ENCODE peak calls at places on chromosomes 3 and 15, in five cellular contexts. One of them, this sample, is unnamed.

GRCh38 chr15:91552555-91552954 is 301.0 kb upstream of the SLCO3A1 start:
- DNase-seq in IMR-90: no peak
- DNase-seq in neuronal stem cell: no peak
- DNase-seq in CD4-positive, CD25-positive, alpha-beta regulatory T cell: no peak
- DNase-seq in heart left ventricle: no peak
- DNase-seq in this sample: no peak

GRCh38 chr15:50124557-50125080 is 5.6 kb upstream of the ATP8B4 start:
- DNase-seq in IMR-90: no peak
- DNase-seq in neuronal stem cell: no peak
- DNase-seq in CD4-positive, CD25-positive, alpha-beta regulatory T cell: no peak
- DNase-seq in heart left ventricle: no peak
- DNase-seq in this sample: no peak

GRCh38 chr15:58952751-58953150 is 19.3 kb upstream of the SLTM start:
- DNase-seq in IMR-90: peak; percentile 52
- DNase-seq in neuronal stem cell: no peak
- DNase-seq in CD4-positive, CD25-positive, alpha-beta regulatory T cell: peak; percentile 41
- DNase-seq in heart left ventricle: no peak
- DNase-seq in this sample: no peak

GRCh38 chr3:13552855-13553652 is 4.1 kb downstream of the FBLN2 start:
- DNase-seq in IMR-90: no peak
- DNase-seq in neuronal stem cell: no peak
- DNase-seq in CD4-positive, CD25-positive, alpha-beta regulatory T cell: no peak
- DNase-seq in heart left ventricle: peak; percentile 43
- DNase-seq in this sample: no peak

GRCh38 chr15:99211926-99212325 is 37.5 kb downstream of the TTC23 start:
- DNase-seq in IMR-90: peak; percentile 20
- DNase-seq in neuronal stem cell: no peak
- DNase-seq in CD4-positive, CD25-positive, alpha-beta regulatory T cell: no peak
- DNase-seq in heart left ventricle: no peak
- DNase-seq in this sample: no peak

GRCh38 chr3:14544282-14545250 is 4.4 kb upstream of the GRIP2 start:
- DNase-seq in IMR-90: no peak
- DNase-seq in neuronal stem cell: no peak
- DNase-seq in CD4-positive, CD25-positive, alpha-beta regulatory T cell: no peak
- DNase-seq in heart left ventricle: no peak
- DNase-seq in this sample: no peak

GRCh38 chr3:65672876-65673815 is 365.6 kb downstream of the MAGI1 start:
- DNase-seq in IMR-90: peak; percentile 57
- DNase-seq in neuronal stem cell: peak; percentile 48
- DNase-seq in CD4-positive, CD25-positive, alpha-beta regulatory T cell: peak; percentile 33
- DNase-seq in heart left ventricle: peak; percentile 52
- DNase-seq in this sample: peak; percentile 44

GRCh38 chr3:140794507-140794906 is 116.6 kb downstream of the TRIM42 start:
- DNase-seq in IMR-90: no peak
- DNase-seq in neuronal stem cell: no peak
- DNase-seq in CD4-positive, CD25-positive, alpha-beta regulatory T cell: no peak
- DNase-seq in heart left ventricle: no peak
- DNase-seq in this sample: no peak

GRCh38 chr15:68377766-68378165 is 54.2 kb downstream of the ITGA11 start:
- DNase-seq in IMR-90: no peak
- DNase-seq in neuronal stem cell: no peak
- DNase-seq in CD4-positive, CD25-positive, alpha-beta regulatory T cell: no peak
- DNase-seq in heart left ventricle: peak; percentile 14
- DNase-seq in this sample: peak; percentile 5

GRCh38 chr3:117903226-117903625 is 1131.4 kb downstream of the IGSF11 start:
- DNase-seq in IMR-90: peak; percentile 86
- DNase-seq in neuronal stem cell: no peak
- DNase-seq in CD4-positive, CD25-positive, alpha-beta regulatory T cell: no peak
- DNase-seq in heart left ventricle: no peak
- DNase-seq in this sample: no peak
- H3K4me3 ChIP-seq in IMR-90: no peak overlapping the region
- H3K4me3 ChIP-seq in neuronal stem cell: no peak overlapping the region
- H3K4me3 ChIP-seq in CD4-positive, CD25-positive, alpha-beta regulatory T cell: no peak overlapping the region
- H3K4me3 ChIP-seq in heart left ventricle: no peak overlapping the region
- H3K4me3 ChIP-seq in this sample: no peak overlapping the region

GRCh38 chr3:72194464-72194857 is 409.5 kb upstream of the PROK2 start:
- DNase-seq in IMR-90: no peak
- DNase-seq in neuronal stem cell: no peak
- DNase-seq in CD4-positive, CD25-positive, alpha-beta regulatory T cell: no peak
- DNase-seq in heart left ventricle: no peak
- DNase-seq in this sample: no peak
- H3K4me3 ChIP-seq in IMR-90: no peak overlapping the region
- H3K4me3 ChIP-seq in neuronal stem cell: no peak overlapping the region
- H3K4me3 ChIP-seq in CD4-positive, CD25-positive, alpha-beta regulatory T cell: no peak overlapping the region
- H3K4me3 ChIP-seq in heart left ventricle: no peak overlapping the region
- H3K4me3 ChIP-seq in this sample: no peak overlapping the region

DNA sequence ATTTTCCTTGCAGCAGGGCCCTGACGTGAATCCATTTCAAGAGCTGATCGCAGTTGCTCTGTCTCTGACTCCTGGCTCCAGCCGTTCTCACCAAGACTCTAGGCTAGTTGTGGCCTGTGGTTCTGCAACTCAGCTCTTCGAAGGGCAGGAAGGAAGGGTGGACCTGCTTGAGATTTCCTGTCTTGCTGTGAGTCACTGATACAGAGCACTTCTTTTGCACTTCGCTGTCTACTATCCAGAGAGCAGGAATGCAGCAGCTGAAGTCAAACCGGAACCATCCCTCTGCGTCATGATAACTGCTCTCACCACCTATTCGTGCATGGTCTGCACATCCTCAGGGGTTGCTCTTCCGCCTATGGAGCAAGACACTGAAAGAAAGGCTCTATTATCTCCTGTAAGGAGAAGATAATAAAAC is 59.7 kb downstream of the RAP2B start:
- DNase-seq in IMR-90: peak; percentile 99
- DNase-seq in neuronal stem cell: no peak
- DNase-seq in CD4-positive, CD25-positive, alpha-beta regulatory T cell: peak; percentile 96
- DNase-seq in heart left ventricle: peak; percentile 73
- DNase-seq in this sample: peak; percentile 34
- H3K4me3 ChIP-seq in IMR-90: no peak overlapping the region
- H3K4me3 ChIP-seq in neuronal stem cell: no peak overlapping the region
- H3K4me3 ChIP-seq in CD4-positive, CD25-positive, alpha-beta regulatory T cell: peak overlapping the region; percentile 60
- H3K4me3 ChIP-seq in heart left ventricle: peak overlapping the region; percentile 15
- H3K4me3 ChIP-seq in this sample: no peak overlapping the region

GRCh38 chr3:20185733-20186599 is at the start of gene SGO1:
- DNase-seq in IMR-90: peak; percentile 96
- DNase-seq in neuronal stem cell: peak; percentile 95
- DNase-seq in CD4-positive, CD25-positive, alpha-beta regulatory T cell: peak; percentile 100
- DNase-seq in heart left ventricle: peak; percentile 99
- DNase-seq in this sample: peak; percentile 99

GRCh38 chr3:20186600-20187004 is 596 bp upstream of the SGO1 start:
- DNase-seq in IMR-90: no peak
- DNase-seq in neuronal stem cell: no peak
- DNase-seq in CD4-positive, CD25-positive, alpha-beta regulatory T cell: no peak
- DNase-seq in heart left ventricle: no peak
- DNase-seq in this sample: no peak

GRCh38 chr3:20182206-20182605 is 3.8 kb downstream of the SGO1 start:
- DNase-seq in IMR-90: no peak
- DNase-seq in neuronal stem cell: no peak
- DNase-seq in CD4-positive, CD25-positive, alpha-beta regulatory T cell: no peak
- DNase-seq in heart left ventricle: no peak
- DNase-seq in this sample: no peak

GRCh38 chr3:20181276-20181675 is 4.7 kb downstream of the SGO1 start:
- DNase-seq in IMR-90: no peak
- DNase-seq in neuronal stem cell: no peak
- DNase-seq in CD4-positive, CD25-positive, alpha-beta regulatory T cell: no peak
- DNase-seq in heart left ventricle: no peak
- DNase-seq in this sample: no peak

GRCh38 chr3:20185364-20185732 is 658 bp downstream of the SGO1 start:
- DNase-seq in IMR-90: peak; percentile 8
- DNase-seq in neuronal stem cell: no peak
- DNase-seq in CD4-positive, CD25-positive, alpha-beta regulatory T cell: peak; percentile 75
- DNase-seq in heart left ventricle: no peak
- DNase-seq in this sample: no peak
- H3K4me3 ChIP-seq in IMR-90: peak overlapping the region; percentile 89
- H3K4me3 ChIP-seq in neuronal stem cell: peak overlapping the region; percentile 89
- H3K4me3 ChIP-seq in CD4-positive, CD25-positive, alpha-beta regulatory T cell: peak overlapping the region; percentile 95
- H3K4me3 ChIP-seq in heart left ventricle: peak overlapping the region; percentile 68
- H3K4me3 ChIP-seq in this sample: peak overlapping the region; percentile 76

GRCh38 chr3:58321791-58322190 is 10.9 kb upstream of the PXK start:
- DNase-seq in IMR-90: no peak
- DNase-seq in neuronal stem cell: no peak
- DNase-seq in CD4-positive, CD25-positive, alpha-beta regulatory T cell: no peak
- DNase-seq in heart left ventricle: no peak
- DNase-seq in this sample: no peak
- H3K4me3 ChIP-seq in IMR-90: no peak overlapping the region
- H3K4me3 ChIP-seq in neuronal stem cell: no peak overlapping the region
- H3K4me3 ChIP-seq in CD4-positive, CD25-positive, alpha-beta regulatory T cell: no peak overlapping the region
- H3K4me3 ChIP-seq in heart left ventricle: no peak overlapping the region
- H3K4me3 ChIP-seq in this sample: no peak overlapping the region

DNA sequence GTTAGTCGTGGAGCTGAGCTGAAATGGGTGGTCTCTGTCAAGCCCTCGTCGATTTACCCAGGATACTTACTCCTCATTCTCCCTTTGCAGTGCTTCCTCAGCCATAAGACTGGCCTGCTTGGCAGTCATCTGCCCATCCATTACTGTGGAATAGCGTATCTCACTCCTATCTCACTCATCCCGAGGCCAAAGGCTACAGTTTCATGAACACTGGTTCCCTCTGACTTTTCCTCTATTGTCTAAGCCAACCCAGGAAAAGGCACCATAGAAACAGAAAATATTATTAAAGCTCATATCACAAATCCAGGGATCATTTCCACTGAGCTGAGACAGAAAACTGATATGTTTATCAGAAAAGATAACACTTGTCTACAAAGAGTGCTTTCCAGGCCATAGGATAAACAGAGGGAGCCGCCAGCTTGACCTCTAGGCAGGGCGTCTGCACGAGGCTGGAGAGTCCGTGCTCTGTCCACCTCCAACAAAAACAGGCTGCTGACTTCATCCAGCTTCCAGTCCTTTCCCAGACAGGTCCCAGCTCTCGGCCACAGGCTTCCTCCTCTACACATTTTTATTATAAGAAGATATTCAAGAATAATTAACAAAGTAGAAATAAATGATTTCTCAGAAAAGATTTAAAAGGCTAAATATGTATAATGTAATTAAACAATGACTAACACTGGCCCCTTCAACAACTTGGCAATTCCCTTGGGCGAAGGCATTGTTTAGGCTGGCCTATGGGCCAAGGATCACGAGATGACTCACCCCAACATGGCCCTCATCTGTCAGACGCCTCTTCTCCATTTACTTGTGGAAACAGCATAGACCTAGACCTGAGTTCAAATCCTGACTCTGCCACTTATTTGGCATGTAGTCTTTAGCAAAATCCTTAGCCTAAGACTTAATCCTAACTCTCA is 27.4 kb upstream of the BOC start:
- DNase-seq in IMR-90: peak; percentile 34
- DNase-seq in neuronal stem cell: no peak
- DNase-seq in CD4-positive, CD25-positive, alpha-beta regulatory T cell: no peak
- DNase-seq in heart left ventricle: no peak
- DNase-seq in this sample: no peak
- H3K4me3 ChIP-seq in IMR-90: no peak overlapping the region
- H3K4me3 ChIP-seq in neuronal stem cell: no peak overlapping the region
- H3K4me3 ChIP-seq in CD4-positive, CD25-positive, alpha-beta regulatory T cell: no peak overlapping the region
- H3K4me3 ChIP-seq in heart left ventricle: no peak overlapping the region
- H3K4me3 ChIP-seq in this sample: no peak overlapping the region

DNA sequence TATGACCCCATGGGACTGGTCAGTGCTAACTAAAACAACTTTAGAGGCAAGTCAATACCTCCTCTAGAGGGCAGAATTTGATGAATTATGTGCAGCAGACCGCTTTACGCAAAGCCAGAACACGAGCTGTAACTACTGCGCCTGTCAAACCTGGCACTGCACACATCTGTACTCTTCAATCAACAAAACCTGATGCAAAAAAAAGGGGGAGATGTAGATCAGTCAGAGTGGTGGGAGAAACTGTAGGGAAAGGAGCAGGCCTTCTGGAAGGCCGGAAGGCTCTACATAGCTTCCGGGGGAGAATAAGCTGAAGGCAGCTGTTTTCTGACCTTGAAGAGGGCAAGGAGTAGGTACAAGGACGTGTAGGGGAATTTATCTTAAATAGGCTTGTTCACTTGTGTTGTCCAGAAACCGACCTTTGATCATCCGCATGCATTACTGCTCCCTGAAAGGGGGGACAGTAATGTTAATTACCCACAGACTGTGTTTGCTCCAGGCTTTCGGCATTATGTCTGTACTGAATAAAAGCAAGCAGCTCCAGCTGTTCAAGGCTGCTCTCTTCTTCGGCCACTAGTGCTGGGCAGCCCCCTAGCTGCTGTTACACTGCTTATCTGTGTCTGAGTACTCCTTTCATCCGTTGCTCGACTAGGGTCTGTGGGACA is 41.0 kb downstream of the GPR160 start:
- DNase-seq in IMR-90: no peak
- DNase-seq in neuronal stem cell: no peak
- DNase-seq in CD4-positive, CD25-positive, alpha-beta regulatory T cell: peak; percentile 8
- DNase-seq in heart left ventricle: no peak
- DNase-seq in this sample: no peak
- H3K4me3 ChIP-seq in IMR-90: no peak overlapping the region
- H3K4me3 ChIP-seq in neuronal stem cell: no peak overlapping the region
- H3K4me3 ChIP-seq in CD4-positive, CD25-positive, alpha-beta regulatory T cell: no peak overlapping the region
- H3K4me3 ChIP-seq in heart left ventricle: no peak overlapping the region
- H3K4me3 ChIP-seq in this sample: no peak overlapping the region

DNA sequence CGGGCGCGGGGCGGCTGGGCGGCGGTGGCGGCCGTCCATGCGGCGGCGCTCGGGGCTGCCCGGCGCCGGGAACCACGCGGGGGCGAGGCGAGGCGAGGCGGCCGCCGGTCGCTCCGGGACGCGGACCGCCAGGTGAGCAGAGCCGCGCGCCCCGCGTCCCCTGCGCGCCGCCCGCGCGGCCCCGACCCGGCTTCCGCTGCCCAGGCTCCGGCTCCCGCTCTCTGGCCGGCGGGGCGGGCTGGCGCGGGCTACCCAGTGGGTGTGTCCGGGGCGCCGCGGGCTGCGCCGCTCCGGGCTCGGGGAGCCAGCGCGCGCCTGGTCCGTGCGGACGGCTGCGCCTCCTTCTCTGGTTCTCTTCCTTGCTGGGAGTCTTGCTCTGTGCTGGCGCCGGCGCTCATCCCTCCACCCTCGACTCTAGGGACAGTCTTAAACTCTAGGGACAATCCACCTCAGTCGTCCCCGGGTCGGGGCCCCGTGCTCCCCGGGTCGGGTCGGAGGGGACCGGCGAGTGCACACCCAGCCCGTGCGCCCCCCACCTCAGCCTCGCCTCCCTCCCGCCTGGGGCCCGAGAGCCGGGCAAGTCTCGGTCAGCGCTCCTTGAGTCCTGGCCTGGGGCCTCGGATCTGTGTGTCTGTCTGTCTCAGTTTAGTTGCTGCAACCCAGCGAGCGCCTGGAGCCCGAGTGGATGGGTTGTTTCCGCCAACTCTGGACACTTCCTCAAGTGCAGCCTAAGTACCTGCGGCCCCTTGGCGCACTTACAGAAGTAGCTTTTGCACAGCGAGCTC is 488 bp downstream of the THSD4 start:
- DNase-seq in IMR-90: peak; percentile 58
- DNase-seq in neuronal stem cell: no peak
- DNase-seq in CD4-positive, CD25-positive, alpha-beta regulatory T cell: peak; percentile 5
- DNase-seq in heart left ventricle: peak; percentile 44
- DNase-seq in this sample: peak; percentile 26
- H3K4me3 ChIP-seq in IMR-90: peak overlapping the region; percentile 96
- H3K4me3 ChIP-seq in neuronal stem cell: peak overlapping the region; percentile 83
- H3K4me3 ChIP-seq in CD4-positive, CD25-positive, alpha-beta regulatory T cell: no peak overlapping the region
- H3K4me3 ChIP-seq in heart left ventricle: peak overlapping the region; percentile 62
- H3K4me3 ChIP-seq in this sample: peak overlapping the region; percentile 51

DNA sequence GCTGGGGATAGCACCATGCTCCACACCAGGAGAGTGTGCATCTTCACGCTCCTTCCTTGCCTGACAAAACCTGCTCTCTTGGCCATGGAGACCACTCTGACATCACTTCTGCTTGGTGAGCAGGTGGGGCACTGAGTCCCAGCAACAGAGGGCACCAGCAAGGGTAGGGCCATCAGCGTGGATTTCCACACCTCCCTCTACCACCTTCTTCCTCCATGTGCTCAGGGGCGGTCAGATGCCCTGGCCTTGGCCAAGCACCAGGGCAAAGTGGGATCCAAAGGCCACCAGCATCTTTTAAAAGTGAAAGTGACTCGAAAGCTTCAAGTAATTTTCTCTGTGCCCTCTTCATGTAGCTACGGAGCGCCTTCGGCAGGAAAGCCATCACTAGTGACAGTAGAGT is 58.1 kb downstream of the CHSY1 start:
- DNase-seq in IMR-90: no peak
- DNase-seq in neuronal stem cell: no peak
- DNase-seq in CD4-positive, CD25-positive, alpha-beta regulatory T cell: no peak
- DNase-seq in heart left ventricle: no peak
- DNase-seq in this sample: no peak
- H3K4me3 ChIP-seq in IMR-90: no peak overlapping the region
- H3K4me3 ChIP-seq in neuronal stem cell: no peak overlapping the region
- H3K4me3 ChIP-seq in CD4-positive, CD25-positive, alpha-beta regulatory T cell: no peak overlapping the region
- H3K4me3 ChIP-seq in heart left ventricle: peak overlapping the region; percentile 19
- H3K4me3 ChIP-seq in this sample: no peak overlapping the region

This sample was measured in ovary.